ENCODE peak calls at places on chromosomes 12 and 14, in six cellular contexts. H is GM23338, Z is C1 segment of cervical spinal cord, T is posterior cingulate gyrus, K is HTR-8/SVneo, O is cardiac fibroblast. W is an unnamed sample.

GRCh38 chr14:71474291-71474690 is 457.9 kb upstream of the RGS6 start:
- DNase-seq in T (no peak), H (no peak), O (no peak), Z (no peak), K (no peak), W (no peak)

GRCh38 chr14:20460458-20461229 is 590 bp downstream of the PIP4P1 start:
- DNase-seq in T (no peak), K (no peak), H (peak), O (no peak), Z (no peak), W (no peak)

GRCh38 chr14:102805454-102805891 is 28.2 kb downstream of the TRAF3 start:
- DNase-seq in O (peak), K (peak), Z (no peak), T (no peak), H (no peak), W (no peak)

GRCh38 chr14:102544745-102545460 is 35.3 kb upstream of the ANKRD9 start:
- DNase-seq in K (no peak), T (no peak), O (no peak), H (peak), Z (no peak), W (no peak)

GRCh38 chr12:68478516-68479260 is 132.0 kb upstream of the RAP1B start:
- DNase-seq in H (no peak), Z (no peak), O (no peak), K (no peak), T (no peak), W (no peak)

GRCh38 chr12:126999352-126999751 is 1267.6 kb upstream of the TMEM132C start:
- DNase-seq in Z (no peak), O (no peak), K (no peak), T (no peak), H (no peak), W (no peak)

GRCh38 chr14:74474376-74474775 is 18.7 kb downstream of the NPC2 start:
- DNase-seq in H (no peak), K (no peak), T (no peak), Z (no peak), O (no peak), W (no peak)

GRCh38 chr12:49026678-49027480 is 8.3 kb upstream of the PRKAG1 start:
- DNase-seq in O (no peak), H (no peak), K (no peak), Z (no peak), T (no peak), W (no peak)

GRCh38 chr14:25090716-25091454 is 40.9 kb upstream of the STXBP6 start:
- DNase-seq in H (peak), Z (no peak), T (no peak), K (peak), O (peak), W (no peak)

GRCh38 chr12:76123301-76124212 is 39.1 kb upstream of the NAP1L1 start:
- DNase-seq in K (no peak), O (peak), Z (no peak), H (peak), T (no peak), W (no peak)

GRCh38 chr12:66603458-66603857 is 75.4 kb downstream of the GRIP1 start:
- DNase-seq in H (no peak), Z (no peak), K (no peak), O (no peak), T (no peak), W (no peak)

GRCh38 chr14:68312300-68312699 is 480.6 kb downstream of the ZFP36L1 start:
- DNase-seq in H (no peak), Z (no peak), O (no peak), K (no peak), T (no peak), W (no peak)

GRCh38 chr14:69049675-69050074 is 70.6 kb upstream of the ACTN1 start:
- DNase-seq in Z (no peak), H (no peak), T (no peak), O (peak), K (peak), W (no peak)

GRCh38 chr12:3295648-3296408 is 195.2 kb upstream of the PRMT8 start:
- DNase-seq in Z (no peak), H (no peak), O (peak), T (no peak), K (no peak), W (no peak)

GRCh38 chr14:90809530-90810312 is 6.5 kb downstream of the TTC7B start:
- DNase-seq in K (no peak), T (no peak), O (no peak), H (no peak), Z (no peak), W (no peak)

GRCh38 chr12:112559784-112560183 is 141.0 kb downstream of the PTPN11 start:
- DNase-seq in Z (no peak), O (no peak), H (no peak), T (no peak), K (no peak), W (no peak)

GRCh38 chr14:54699087-54699530 is 132.2 kb downstream of the SAMD4A start:
- DNase-seq in T (no peak), Z (no peak), K (no peak), O (no peak), H (peak), W (no peak)

GRCh38 chr12:110732572-110732971 is 10.1 kb downstream of the PPP1CC start:
- DNase-seq in O (no peak), H (no peak), T (no peak), Z (no peak), K (no peak), W (no peak)

GRCh38 chr12:123063535-123063934 is 83.1 kb downstream of the ARL6IP4 start:
- DNase-seq in O (peak), K (no peak), Z (no peak), T (no peak), H (peak), W (no peak)

GRCh38 chr14:52067873-52068740 is 752 bp downstream of the NID2 start:
- DNase-seq in T (no peak), O (peak), K (no peak), H (peak), Z (no peak), W (no peak)

GRCh38 chr12:64946132-64946829 is 121.8 kb downstream of the TBC1D30 start:
- DNase-seq in T (peak), O (peak), Z (peak), K (no peak), H (no peak), W (peak)

GRCh38 chr14:94124582-94125377 is 4.6 kb downstream of the IFI27L2 start:
- DNase-seq in H (no peak), K (no peak), T (no peak), O (no peak), Z (no peak), W (no peak)

W was measured in anterior cingulate cortex.